ENCODE peak calls at places on chromosomes 5 and 9, in five cellular contexts. One of them, this sample, is unnamed.

GRCh38 chr5:72817076-72817476 is 615 bp downstream of the TNPO1 start:
- DNase-seq in NCI-H1092 treated with DMSO at 0.1 percent for 48 hours: peak
- DNase-seq in cardiac fibroblast: peak
- DNase-seq in sciatic nerve: peak
- DNase-seq in AG08396: peak
- DNase-seq in this sample: no peak

GRCh38 chr5:81856948-81857928 is 106.3 kb upstream of the SSBP2 start:
- DNase-seq in NCI-H1092 treated with DMSO at 0.1 percent for 48 hours: peak
- DNase-seq in AG08396: peak
- DNase-seq in sciatic nerve: peak
- DNase-seq in cardiac fibroblast: peak
- DNase-seq in this sample: peak

GRCh38 chr9:34927061-34927460 is 31.0 kb upstream of the PHF24 start:
- DNase-seq in NCI-H1092 treated with DMSO at 0.1 percent for 48 hours: no peak
- DNase-seq in cardiac fibroblast: no peak
- DNase-seq in sciatic nerve: no peak
- DNase-seq in AG08396: no peak
- DNase-seq in this sample: no peak

GRCh38 chr5:73130811-73131210 is 10.4 kb downstream of the TMEM171 start:
- DNase-seq in NCI-H1092 treated with DMSO at 0.1 percent for 48 hours: no peak
- DNase-seq in sciatic nerve: no peak
- DNase-seq in AG08396: no peak
- DNase-seq in cardiac fibroblast: no peak
- DNase-seq in this sample: no peak

GRCh38 chr9:104987743-104988142 is 59.8 kb upstream of the ABCA1 start:
- DNase-seq in cardiac fibroblast: no peak
- DNase-seq in NCI-H1092 treated with DMSO at 0.1 percent for 48 hours: no peak
- DNase-seq in sciatic nerve: no peak
- DNase-seq in AG08396: no peak
- DNase-seq in this sample: no peak

GRCh38 chr5:176533390-176533789 is 3.8 kb downstream of the RNF44 start:
- DNase-seq in sciatic nerve: peak
- DNase-seq in AG08396: no peak
- DNase-seq in NCI-H1092 treated with DMSO at 0.1 percent for 48 hours: no peak
- DNase-seq in cardiac fibroblast: no peak
- DNase-seq in this sample: no peak

GRCh38 chr9:4596165-4596922 is 65.8 kb upstream of the PLPP6 start:
- DNase-seq in AG08396: no peak
- DNase-seq in NCI-H1092 treated with DMSO at 0.1 percent for 48 hours: no peak
- DNase-seq in cardiac fibroblast: no peak
- DNase-seq in sciatic nerve: no peak
- DNase-seq in this sample: no peak

GRCh38 chr5:6135977-6136376 is 242.4 kb downstream of the MED10 start:
- DNase-seq in NCI-H1092 treated with DMSO at 0.1 percent for 48 hours: no peak
- DNase-seq in AG08396: no peak
- DNase-seq in cardiac fibroblast: no peak
- DNase-seq in sciatic nerve: no peak
- DNase-seq in this sample: no peak

GRCh38 chr5:16064135-16064893 is 115.3 kb downstream of the MARCHF11 start:
- DNase-seq in cardiac fibroblast: no peak
- DNase-seq in sciatic nerve: no peak
- DNase-seq in AG08396: no peak
- DNase-seq in NCI-H1092 treated with DMSO at 0.1 percent for 48 hours: no peak
- DNase-seq in this sample: no peak

GRCh38 chr9:112719292-112719691 is 1.4 kb upstream of the INIP start:
- DNase-seq in cardiac fibroblast: peak
- DNase-seq in NCI-H1092 treated with DMSO at 0.1 percent for 48 hours: no peak
- DNase-seq in sciatic nerve: no peak
- DNase-seq in AG08396: no peak
- DNase-seq in this sample: no peak

GRCh38 chr9:133252301-133252776 is 22.7 kb downstream of the ABO start:
- DNase-seq in AG08396: no peak
- DNase-seq in cardiac fibroblast: no peak
- DNase-seq in NCI-H1092 treated with DMSO at 0.1 percent for 48 hours: no peak
- DNase-seq in sciatic nerve: no peak
- DNase-seq in this sample: no peak

GRCh38 chr5:83097582-83098265 is 20.4 kb downstream of the XRCC4 start:
- DNase-seq in NCI-H1092 treated with DMSO at 0.1 percent for 48 hours: no peak
- DNase-seq in sciatic nerve: no peak
- DNase-seq in cardiac fibroblast: peak
- DNase-seq in AG08396: no peak
- DNase-seq in this sample: no peak

GRCh38 chr9:83281306-83282255 is 218.6 kb upstream of the RASEF start:
- DNase-seq in cardiac fibroblast: peak
- DNase-seq in AG08396: peak
- DNase-seq in sciatic nerve: no peak
- DNase-seq in NCI-H1092 treated with DMSO at 0.1 percent for 48 hours: no peak
- DNase-seq in this sample: no peak

GRCh38 chr5:179730356-179730755 is 2.3 kb upstream of the MAML1 start:
- DNase-seq in AG08396: no peak
- DNase-seq in NCI-H1092 treated with DMSO at 0.1 percent for 48 hours: no peak
- DNase-seq in cardiac fibroblast: no peak
- DNase-seq in sciatic nerve: no peak
- DNase-seq in this sample: no peak

GRCh38 chr5:420632-421286 is 22.2 kb upstream of the EXOC3 start:
- DNase-seq in AG08396: no peak
- DNase-seq in NCI-H1092 treated with DMSO at 0.1 percent for 48 hours: no peak
- DNase-seq in sciatic nerve: peak
- DNase-seq in cardiac fibroblast: no peak
- DNase-seq in this sample: no peak

GRCh38 chr5:155087036-155087435 is 73.5 kb downstream of the KIF4B start:
- DNase-seq in AG08396: no peak
- DNase-seq in sciatic nerve: no peak
- DNase-seq in cardiac fibroblast: peak
- DNase-seq in NCI-H1092 treated with DMSO at 0.1 percent for 48 hours: no peak
- DNase-seq in this sample: no peak

GRCh38 chr5:172707285-172708182 is 63.5 kb downstream of the DUSP1 start:
- DNase-seq in sciatic nerve: no peak
- DNase-seq in AG08396: peak
- DNase-seq in cardiac fibroblast: peak
- DNase-seq in NCI-H1092 treated with DMSO at 0.1 percent for 48 hours: peak
- DNase-seq in this sample: peak

GRCh38 chr9:132125944-132126720 is 35.7 kb upstream of the NTNG2 start:
- DNase-seq in NCI-H1092 treated with DMSO at 0.1 percent for 48 hours: no peak
- DNase-seq in AG08396: no peak
- DNase-seq in cardiac fibroblast: no peak
- DNase-seq in sciatic nerve: no peak
- DNase-seq in this sample: no peak

GRCh38 chr5:141320225-141321169 is at the start of gene TAF7:
- DNase-seq in sciatic nerve: peak
- DNase-seq in cardiac fibroblast: peak
- DNase-seq in NCI-H1092 treated with DMSO at 0.1 percent for 48 hours: peak
- DNase-seq in AG08396: peak
- DNase-seq in this sample: peak

GRCh38 chr9:70856411-70856810 is 265.0 kb downstream of the TRPM3 start:
- DNase-seq in sciatic nerve: no peak
- DNase-seq in NCI-H1092 treated with DMSO at 0.1 percent for 48 hours: no peak
- DNase-seq in cardiac fibroblast: no peak
- DNase-seq in AG08396: no peak
- DNase-seq in this sample: no peak

GRCh38 chr5:87113848-87114247 is 153.8 kb upstream of the RASA1 start:
- DNase-seq in AG08396: peak
- DNase-seq in NCI-H1092 treated with DMSO at 0.1 percent for 48 hours: no peak
- DNase-seq in sciatic nerve: no peak
- DNase-seq in cardiac fibroblast: peak
- DNase-seq in this sample: no peak

GRCh38 chr9:136201609-136202448 is 3.1 kb downstream of the LHX3 start:
- DNase-seq in cardiac fibroblast: peak
- DNase-seq in AG08396: peak
- DNase-seq in NCI-H1092 treated with DMSO at 0.1 percent for 48 hours: no peak
- DNase-seq in sciatic nerve: no peak
- DNase-seq in this sample: no peak

GRCh38 chr5:151118898-151119600 is 38.2 kb upstream of the TNIP1 start:
- DNase-seq in NCI-H1092 treated with DMSO at 0.1 percent for 48 hours: no peak
- DNase-seq in cardiac fibroblast: no peak
- DNase-seq in AG08396: no peak
- DNase-seq in sciatic nerve: no peak
- DNase-seq in this sample: no peak

GRCh38 chr9:10268500-10269485 is 344.0 kb downstream of the PTPRD start:
- DNase-seq in NCI-H1092 treated with DMSO at 0.1 percent for 48 hours: peak
- DNase-seq in sciatic nerve: no peak
- DNase-seq in AG08396: no peak
- DNase-seq in cardiac fibroblast: peak
- DNase-seq in this sample: peak

GRCh38 chr5:10655041-10655685 is 91.3 kb downstream of the ANKRD33B start:
- DNase-seq in cardiac fibroblast: no peak
- DNase-seq in sciatic nerve: no peak
- DNase-seq in NCI-H1092 treated with DMSO at 0.1 percent for 48 hours: peak
- DNase-seq in AG08396: no peak
- DNase-seq in this sample: peak

GRCh38 chr9:121732886-121733285 is 81.5 kb downstream of the DAB2IP start:
- DNase-seq in NCI-H1092 treated with DMSO at 0.1 percent for 48 hours: no peak
- DNase-seq in sciatic nerve: no peak
- DNase-seq in AG08396: no peak
- DNase-seq in cardiac fibroblast: no peak
- DNase-seq in this sample: no peak

GRCh38 chr5:75756191-75756590 is 39.0 kb upstream of the POC5 start:
- DNase-seq in NCI-H1092 treated with DMSO at 0.1 percent for 48 hours: no peak
- DNase-seq in cardiac fibroblast: no peak
- DNase-seq in sciatic nerve: no peak
- DNase-seq in AG08396: no peak
- DNase-seq in this sample: no peak

GRCh38 chr9:126591083-126591482 is 22.6 kb upstream of the LMX1B start:
- DNase-seq in AG08396: no peak
- DNase-seq in sciatic nerve: no peak
- DNase-seq in NCI-H1092 treated with DMSO at 0.1 percent for 48 hours: no peak
- DNase-seq in cardiac fibroblast: no peak
- DNase-seq in this sample: no peak

GRCh38 chr9:110443146-110443877 is 105.6 kb upstream of the TXNDC8 start:
- DNase-seq in cardiac fibroblast: peak
- DNase-seq in sciatic nerve: no peak
- DNase-seq in AG08396: peak
- DNase-seq in NCI-H1092 treated with DMSO at 0.1 percent for 48 hours: peak
- DNase-seq in this sample: peak

GRCh38 chr5:32193591-32193990 is 19.5 kb upstream of the GOLPH3 start:
- DNase-seq in AG08396: peak
- DNase-seq in cardiac fibroblast: peak
- DNase-seq in NCI-H1092 treated with DMSO at 0.1 percent for 48 hours: peak
- DNase-seq in sciatic nerve: peak
- DNase-seq in this sample: peak

GRCh38 chr9:13568446-13568845 is 289.0 kb upstream of the MPDZ start:
- DNase-seq in AG08396: no peak
- DNase-seq in cardiac fibroblast: peak
- DNase-seq in sciatic nerve: no peak
- DNase-seq in NCI-H1092 treated with DMSO at 0.1 percent for 48 hours: peak
- DNase-seq in this sample: peak

GRCh38 chr9:90979138-90979551 is 177.5 kb downstream of the SYK start:
- DNase-seq in sciatic nerve: no peak
- DNase-seq in cardiac fibroblast: no peak
- DNase-seq in NCI-H1092 treated with DMSO at 0.1 percent for 48 hours: no peak
- DNase-seq in AG08396: no peak
- DNase-seq in this sample: no peak

GRCh38 chr9:95157491-95158151 is 159.9 kb downstream of the FANCC start:
- DNase-seq in AG08396: peak
- DNase-seq in sciatic nerve: no peak
- DNase-seq in NCI-H1092 treated with DMSO at 0.1 percent for 48 hours: no peak
- DNase-seq in cardiac fibroblast: peak
- DNase-seq in this sample: peak

GRCh38 chr5:122726990-122727616 is 47.8 kb upstream of the SNX2 start:
- DNase-seq in sciatic nerve: no peak
- DNase-seq in NCI-H1092 treated with DMSO at 0.1 percent for 48 hours: no peak
- DNase-seq in AG08396: peak
- DNase-seq in cardiac fibroblast: peak
- DNase-seq in this sample: no peak

GRCh38 chr5:136020383-136021015 is 8.3 kb upstream of the TGFBI start:
- DNase-seq in AG08396: peak
- DNase-seq in cardiac fibroblast: peak
- DNase-seq in NCI-H1092 treated with DMSO at 0.1 percent for 48 hours: no peak
- DNase-seq in sciatic nerve: no peak
- DNase-seq in this sample: no peak

GRCh38 chr5:170397059-170397458 is 7.9 kb upstream of the KCNMB1 start:
- DNase-seq in AG08396: no peak
- DNase-seq in cardiac fibroblast: no peak
- DNase-seq in sciatic nerve: no peak
- DNase-seq in NCI-H1092 treated with DMSO at 0.1 percent for 48 hours: no peak
- DNase-seq in this sample: peak

GRCh38 chr5:91225848-91226686 is 157.1 kb downstream of the ARRDC3 start:
- DNase-seq in cardiac fibroblast: no peak
- DNase-seq in AG08396: no peak
- DNase-seq in NCI-H1092 treated with DMSO at 0.1 percent for 48 hours: peak
- DNase-seq in sciatic nerve: no peak
- DNase-seq in this sample: peak

GRCh38 chr9:24738421-24738961 is 192.8 kb upstream of the IZUMO3 start:
- DNase-seq in NCI-H1092 treated with DMSO at 0.1 percent for 48 hours: no peak
- DNase-seq in cardiac fibroblast: no peak
- DNase-seq in AG08396: no peak
- DNase-seq in sciatic nerve: no peak
- DNase-seq in this sample: no peak

This sample was measured in NCI-H345.